ENCODE peak calls at places on chromosomes 11 and 22, in seven cellular contexts. O, J, Z, T, A, P and V are unnamed samples.

GRCh38 chr11:33722579-33723234 is 13.5 kb downstream of the CD59 start:
- DNase-seq in O (peak), J (no peak), Z (no peak), T (peak), A (no peak), P (no peak), V (no peak)

GRCh38 chr11:71252782-71253730 is 679 bp upstream of the SHANK2 start:
- DNase-seq in O (peak), J (peak), Z (no peak), T (no peak), A (no peak), P (no peak), V (no peak)

GRCh38 chr11:93528252-93528651 is 14.9 kb downstream of the SMCO4 start:
- DNase-seq in O (no peak), J (no peak), Z (peak), T (no peak), A (no peak), P (peak), V (no peak)

GRCh38 chr22:28917747-28918543 is 34.6 kb downstream of the ZNRF3 start:
- DNase-seq in O (peak), J (no peak), Z (no peak), T (no peak), A (peak), P (no peak), V (no peak)

GRCh38 chr11:59802639-59803176 is 7.9 kb downstream of the MRPL16 start:
- DNase-seq in O (peak), J (no peak), Z (peak), T (peak), A (peak), P (no peak), V (no peak)

GRCh38 chr11:36156486-36157150 is 132.6 kb downstream of the COMMD9 start:
- DNase-seq in O (no peak), J (no peak), Z (no peak), T (no peak), A (no peak), P (peak), V (no peak)

GRCh38 chr11:74000307-74000630 is 8.6 kb downstream of the UCP3 start:
- DNase-seq in O (no peak), J (no peak), Z (no peak), T (no peak), A (no peak), P (no peak), V (no peak)

GRCh38 chr22:35896306-35896705 is 132.3 kb downstream of the RBFOX2 start:
- DNase-seq in O (no peak), J (no peak), Z (no peak), T (no peak), A (no peak), P (no peak), V (no peak)

GRCh38 chr22:36368359-36368983 is 19.3 kb downstream of the MYH9 start:
- DNase-seq in O (peak), J (no peak), Z (no peak), T (peak), A (peak), P (no peak), V (no peak)

GRCh38 chr11:2691991-2692841 is 7.6 kb downstream of the KCNQ1OT1 start:
- DNase-seq in O (peak), J (no peak), Z (no peak), T (peak), A (no peak), P (no peak), V (no peak)

GRCh38 chr22:25508161-25508560 is 56.3 kb upstream of the GRK3 start:
- DNase-seq in O (peak), J (no peak), Z (no peak), T (no peak), A (no peak), P (no peak), V (no peak)

GRCh38 chr22:19873960-19874306 is 19.3 kb upstream of the GNB1L start:
- DNase-seq in O (no peak), J (no peak), Z (no peak), T (no peak), A (no peak), P (peak), V (no peak)

GRCh38 chr11:93814966-93815633 is 31.0 kb downstream of the MED17 start:
- DNase-seq in O (peak), J (no peak), Z (no peak), T (no peak), A (no peak), P (no peak), V (no peak)

GRCh38 chr11:8384199-8384821 is 120.6 kb upstream of the LMO1 start:
- DNase-seq in O (peak), J (no peak), Z (no peak), T (peak), A (peak), P (peak), V (no peak)

GRCh38 chr22:47891609-47892008 is 1129.2 kb downstream of the TBC1D22A start:
- DNase-seq in O (no peak), J (no peak), Z (no peak), T (no peak), A (no peak), P (no peak), V (no peak)

GRCh38 chr11:120226714-120227113 is 13.2 kb upstream of the POU2F3 start:
- DNase-seq in O (no peak), J (no peak), Z (no peak), T (no peak), A (no peak), P (no peak), V (no peak)

GRCh38 chr11:126132319-126132718 is 69.7 kb upstream of the CDON start:
- DNase-seq in O (peak), J (no peak), Z (peak), T (no peak), A (peak), P (peak), V (no peak)

DNA sequence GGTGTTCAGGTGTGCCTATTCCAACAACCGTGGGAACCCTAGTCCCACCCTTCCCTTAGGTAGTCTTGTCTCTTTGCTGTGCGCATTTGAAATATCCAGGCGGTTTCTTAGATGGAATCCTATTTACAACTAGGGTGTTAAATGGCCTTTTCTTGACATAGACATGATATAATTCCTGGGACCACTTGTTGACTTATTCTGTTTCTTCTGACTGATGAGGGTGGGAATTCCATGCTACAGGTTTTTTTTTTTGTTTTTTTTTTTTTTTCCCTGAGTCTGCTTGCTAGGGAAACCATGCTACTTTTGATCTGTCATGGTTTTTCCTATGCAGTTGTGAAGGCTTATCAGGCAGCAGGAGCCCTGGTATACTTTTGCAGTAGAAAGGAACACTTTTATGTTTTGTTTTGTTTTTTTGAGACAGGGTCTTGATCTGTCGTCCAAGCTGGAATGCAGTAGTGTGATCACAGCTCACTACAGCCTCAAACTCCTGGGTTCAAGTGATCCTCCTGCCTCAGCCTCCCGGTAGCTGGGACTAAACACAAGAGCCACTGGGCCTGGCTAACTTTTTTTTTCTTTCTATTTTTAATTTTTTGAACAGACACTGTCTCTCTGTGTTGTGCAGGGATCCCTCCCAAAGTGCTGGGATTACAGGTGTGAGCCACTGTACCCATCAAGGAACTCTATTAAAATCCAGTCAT is 1.5 kb downstream of the STIM1 start:
- DNase-seq in O (no peak), J (no peak), Z (no peak), T (no peak), A (no peak), P (no peak), V (no peak)
- H3K4me3 ChIP-seq in O (no peak), J (peak), Z (peak), T (peak), A (peak), P (peak), V (peak)

GRCh38 chr11:64888406-64888757 is 10.0 kb upstream of the EHD1 start:
- DNase-seq in O (no peak), J (no peak), Z (no peak), T (no peak), A (no peak), P (no peak), V (no peak)

GRCh38 chr11:64885367-64886286 is 7.2 kb upstream of the EHD1 start:
- DNase-seq in O (no peak), J (peak), Z (no peak), T (no peak), A (peak), P (no peak), V (peak)

GRCh38 chr11:64887234-64887756 is 8.9 kb upstream of the EHD1 start:
- DNase-seq in O (no peak), J (no peak), Z (no peak), T (no peak), A (no peak), P (no peak), V (no peak)

GRCh38 chr11:64888761-64889511 is 10.5 kb upstream of the EHD1 start:
- DNase-seq in O (peak), J (no peak), Z (no peak), T (no peak), A (no peak), P (no peak), V (no peak)

DNA sequence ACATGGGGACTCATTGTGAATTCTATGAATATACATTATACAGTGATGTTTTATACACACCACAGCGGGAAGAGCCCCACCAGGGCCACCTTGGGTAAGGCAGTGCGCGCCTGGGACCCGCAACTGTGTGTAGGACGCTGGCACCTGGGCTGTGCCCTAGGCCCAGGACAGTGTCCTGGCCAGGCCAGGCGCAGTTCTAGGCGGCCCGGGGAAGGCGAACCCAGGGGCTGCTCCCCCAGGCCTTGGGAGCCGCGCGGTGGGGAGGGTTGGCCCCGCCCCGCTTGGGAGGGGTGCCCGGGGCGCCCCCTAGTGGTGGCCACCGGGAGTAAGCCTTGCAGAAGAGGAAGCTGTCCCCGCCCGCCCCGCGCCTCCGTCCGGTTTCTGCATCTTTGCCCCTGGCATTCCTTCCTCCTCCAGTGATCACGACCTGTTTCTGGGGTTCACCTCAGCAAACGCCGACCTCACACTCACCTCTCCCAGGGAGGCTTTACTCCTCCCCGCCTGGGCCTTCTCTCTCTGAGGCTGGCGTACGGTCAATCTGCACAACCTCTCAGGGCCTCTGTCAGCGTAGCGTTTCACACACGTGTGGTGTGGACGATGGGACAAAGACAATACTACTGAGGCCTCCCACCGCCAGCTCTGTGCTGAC is 9.5 kb upstream of the EHD1 start:
- DNase-seq in O (peak), J (no peak), Z (peak), T (peak), A (peak), P (peak), V (no peak)
- H3K4me3 ChIP-seq in O (no peak), J (peak), Z (peak), T (peak), A (no peak), P (no peak), V (no peak)

DNA sequence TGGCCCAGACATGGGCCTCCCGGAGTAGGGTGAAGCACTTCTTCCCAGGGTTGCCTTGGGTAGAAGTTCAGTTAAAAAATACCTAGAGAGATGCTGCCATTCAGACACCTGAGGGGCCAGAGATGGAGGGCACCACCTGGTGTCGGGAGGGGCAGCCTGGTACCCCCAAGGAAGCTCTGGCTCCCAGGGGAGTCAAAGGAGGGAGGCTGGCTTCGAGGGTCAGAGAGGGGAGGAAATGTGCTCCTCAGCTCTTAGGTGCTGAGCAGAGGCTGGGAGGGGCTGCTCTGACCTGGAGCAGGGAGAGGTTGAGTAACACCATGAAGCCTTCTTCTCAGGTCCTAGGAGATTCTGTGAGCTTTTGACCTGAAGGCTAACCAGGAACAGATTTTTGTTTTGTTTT is 1.1 kb downstream of the USP35 start:
- DNase-seq in O (no peak), J (no peak), Z (no peak), T (peak), A (no peak), P (no peak), V (no peak)
- H3K4me3 ChIP-seq in O (no peak), J (peak), Z (peak), T (peak), A (peak), P (peak), V (peak)

DNA sequence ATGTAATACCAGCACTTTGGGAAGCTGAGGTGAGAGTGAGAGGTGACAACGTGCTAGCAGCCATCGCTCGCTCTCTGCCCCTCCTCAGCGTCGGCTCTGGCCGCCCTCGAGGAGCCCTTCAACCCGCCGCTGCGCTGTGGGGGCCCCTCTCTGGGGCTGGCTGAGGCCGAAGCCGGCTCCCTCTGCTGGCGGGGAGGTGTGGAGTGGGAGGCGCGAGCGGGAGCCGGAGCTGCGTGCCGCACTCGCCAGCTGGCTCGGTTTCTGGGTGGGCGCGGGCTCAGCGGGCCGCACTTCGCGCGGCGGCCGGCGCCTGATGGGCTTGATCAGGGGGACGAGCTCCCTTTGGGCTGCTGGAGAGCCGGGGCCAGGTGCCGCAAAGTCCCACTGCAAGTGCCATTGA is 98.9 kb upstream of the UBASH3B start:
- DNase-seq in O (peak), J (no peak), Z (no peak), T (no peak), A (peak), P (no peak), V (no peak)
- H3K4me3 ChIP-seq in O (no peak), J (peak), Z (peak), T (no peak), A (no peak), P (no peak), V (no peak)